ENCODE peak calls at places on chromosomes 12 and 14, in eight cellular contexts. N, J, P, O, L, R, I and Y are unnamed samples.

GRCh38 chr12:106006940-106007339 is 131.8 kb downstream of the NUAK1 start:
- DNase-seq in N (no peak), J (no peak), P (no peak), O (no peak), L (no peak), R (no peak), I (no peak), Y (no peak)

GRCh38 chr12:15978431-15978950 is 67.4 kb downstream of the DERA start:
- DNase-seq in N (peak; percentile 53), J (no peak), P (no peak), O (no peak), L (no peak), R (no peak), I (no peak), Y (no peak)

GRCh38 chr14:49417790-49418189 is 168.4 kb downstream of the RPS29 start:
- DNase-seq in N (no peak), J (no peak), P (no peak), O (no peak), L (no peak), R (no peak), I (no peak), Y (no peak)

GRCh38 chr12:93273834-93274705 is 103.7 kb upstream of the NUDT4 start:
- DNase-seq in N (peak; percentile 31), J (no peak), P (no peak), O (no peak), L (no peak), R (no peak), I (no peak), Y (no peak)

GRCh38 chr12:1523558-1524050 is 70.8 kb downstream of the FBXL14 start:
- DNase-seq in N (no peak), J (no peak), P (peak; percentile 34), O (no peak), L (no peak), R (no peak), I (no peak), Y (no peak)

GRCh38 chr12:69987453-69988102 is 162.6 kb downstream of the MYRFL start:
- DNase-seq in N (peak; percentile 89), J (no peak), P (no peak), O (no peak), L (no peak), R (peak; percentile 5), I (peak; percentile 31), Y (no peak)

GRCh38 chr12:113437729-113438100 is 15.5 kb downstream of the SDSL start:
- DNase-seq in N (no peak), J (no peak), P (no peak), O (no peak), L (no peak), R (no peak), I (no peak), Y (no peak)

GRCh38 chr12:13764748-13765147 is 216.7 kb downstream of the GRIN2B start:
- DNase-seq in N (no peak), J (no peak), P (no peak), O (no peak), L (no peak), R (no peak), I (no peak), Y (no peak)

GRCh38 chr12:69988601-69989194 is 163.7 kb downstream of the MYRFL start:
- DNase-seq in N (peak; percentile 25), J (no peak), P (no peak), O (no peak), L (no peak), R (no peak), I (no peak), Y (no peak)

GRCh38 chr12:113259499-113259953 is 38.3 kb downstream of the TPCN1 start:
- DNase-seq in N (peak; percentile 62), J (peak; percentile 63), P (no peak), O (peak; percentile 97), L (no peak), R (no peak), I (peak; percentile 88), Y (peak; percentile 84)

GRCh38 chr14:58078471-58078870 is 73.5 kb downstream of the ARMH4 start:
- DNase-seq in N (no peak), J (no peak), P (no peak), O (no peak), L (no peak), R (no peak), I (no peak), Y (no peak)

GRCh38 chr14:99755629-99756603 is 37.3 kb upstream of the EML1 start:
- DNase-seq in N (peak; percentile 93), J (peak; percentile 66), P (peak; percentile 74), O (peak; percentile 93), L (no peak), R (no peak), I (peak; percentile 92), Y (peak; percentile 95)

GRCh38 chr12:120835304-120835612 is 68.9 kb downstream of the SPPL3 start:
- DNase-seq in N (no peak), J (no peak), P (no peak), O (no peak), L (no peak), R (no peak), I (no peak), Y (no peak)

GRCh38 chr14:99775351-99775750 is 17.9 kb upstream of the EML1 start:
- DNase-seq in N (no peak), J (no peak), P (no peak), O (no peak), L (no peak), R (no peak), I (no peak), Y (no peak)

GRCh38 chr12:109739747-109740693 is 26.4 kb downstream of the FAM222A start:
- DNase-seq in N (no peak), J (peak; percentile 39), P (peak; percentile 47), O (peak; percentile 39), L (no peak), R (no peak), I (peak; percentile 10), Y (peak; percentile 26)

GRCh38 chr12:124565071-124565491 is 2.3 kb downstream of the NCOR2 start:
- DNase-seq in N (no peak), J (no peak), P (no peak), O (peak; percentile 56), L (no peak), R (no peak), I (no peak), Y (peak; percentile 73)

GRCh38 chr12:124563401-124563800 is 4.0 kb downstream of the NCOR2 start:
- DNase-seq in N (no peak), J (no peak), P (no peak), O (no peak), L (no peak), R (no peak), I (no peak), Y (peak; percentile 76)

GRCh38 chr12:124564232-124564958 is 3.0 kb downstream of the NCOR2 start:
- DNase-seq in N (no peak), J (no peak), P (no peak), O (no peak), L (no peak), R (no peak), I (no peak), Y (no peak)

GRCh38 chr12:124562796-124563181 is 4.6 kb downstream of the NCOR2 start:
- DNase-seq in N (no peak), J (no peak), P (no peak), O (no peak), L (no peak), R (no peak), I (no peak), Y (no peak)

GRCh38 chr12:124563809-124564208 is 3.6 kb downstream of the NCOR2 start:
- DNase-seq in N (no peak), J (no peak), P (no peak), O (no peak), L (no peak), R (no peak), I (no peak), Y (no peak)
- H3K4me1 ChIP-seq in N (peaks cover 20% of the 10 kb centered on the region), J (peaks cover 70% of the 10 kb centered on the region), P (peaks cover 53% of the 10 kb centered on the region), O (peaks cover 50% of the 10 kb centered on the region), L (peaks cover 54% of the 10 kb centered on the region), R (peaks cover 16% of the 10 kb centered on the region), I (peaks cover 63% of the 10 kb centered on the region), Y (no peaks in the 10 kb centered on the region)

DNA sequence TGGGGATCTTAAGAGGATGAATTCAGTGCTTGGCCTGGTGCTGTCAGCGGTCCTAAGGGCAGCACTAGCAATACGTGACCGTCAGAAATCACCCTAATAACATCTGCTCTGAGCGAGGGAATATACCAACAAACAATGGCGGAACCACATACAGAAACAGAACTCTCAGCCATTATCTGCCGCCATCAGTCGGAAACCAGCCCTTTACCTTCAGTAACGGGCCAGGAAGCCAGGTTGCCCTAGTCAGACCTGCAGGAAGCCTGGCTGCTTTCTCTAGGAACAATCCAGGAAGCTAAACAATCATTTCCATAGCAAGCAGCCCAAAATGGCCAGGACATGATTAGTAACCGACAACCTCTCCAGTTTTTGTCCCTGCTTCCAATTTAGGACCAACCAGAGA is 5.6 kb downstream of the CDCA4 start:
- DNase-seq in N (no peak), J (no peak), P (no peak), O (no peak), L (no peak), R (no peak), I (no peak), Y (no peak)
- H3K4me1 ChIP-seq in N (peaks cover 7% of the 10 kb centered on the region), J (peaks cover 17% of the 10 kb centered on the region), P (peaks cover 16% of the 10 kb centered on the region), O (no peaks in the 10 kb centered on the region), L (peaks cover 65% of the 10 kb centered on the region), R (no peaks in the 10 kb centered on the region), I (peaks cover 34% of the 10 kb centered on the region), Y (no peaks in the 10 kb centered on the region)

GRCh38 chr12:50241178-50241577 is 42.1 kb downstream of the LIMA1 start:
- DNase-seq in N (peak; percentile 76), J (no peak), P (no peak), O (no peak), L (no peak), R (no peak), I (no peak), Y (no peak)

GRCh38 chr12:50240096-50240791 is 43.1 kb downstream of the LIMA1 start:
- DNase-seq in N (no peak), J (no peak), P (no peak), O (no peak), L (no peak), R (no peak), I (no peak), Y (no peak)

GRCh38 chr12:50240792-50241114 is 42.6 kb downstream of the LIMA1 start:
- DNase-seq in N (no peak), J (no peak), P (no peak), O (no peak), L (no peak), R (no peak), I (no peak), Y (no peak)

GRCh38 chr12:50243507-50243906 is 39.8 kb downstream of the LIMA1 start:
- DNase-seq in N (no peak), J (no peak), P (no peak), O (no peak), L (no peak), R (no peak), I (no peak), Y (no peak)

DNA sequence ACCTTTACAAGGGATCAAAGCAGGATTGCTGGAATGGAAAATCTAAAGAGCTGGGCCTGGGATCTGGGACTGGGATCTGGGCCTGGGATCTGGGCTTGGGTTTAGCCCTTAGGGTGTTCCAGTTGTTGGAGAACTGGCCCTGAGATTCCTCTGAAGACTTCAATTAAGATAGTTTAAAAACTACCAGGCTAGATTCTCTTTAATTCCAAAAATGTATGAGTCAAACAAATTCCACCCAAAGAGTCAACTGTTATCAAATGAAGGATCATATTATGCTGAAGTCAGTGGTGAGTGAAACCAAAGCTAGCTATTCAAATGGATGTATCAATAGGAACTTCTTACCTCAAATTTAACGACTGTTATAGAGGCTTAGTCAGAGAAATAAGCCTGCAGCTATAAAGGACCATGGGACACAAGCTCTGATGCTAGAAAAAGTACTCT is 40.5 kb downstream of the LIMA1 start:
- DNase-seq in N (no peak), J (no peak), P (no peak), O (no peak), L (no peak), R (no peak), I (no peak), Y (no peak)
- H3K4me1 ChIP-seq in N (peaks cover 36% of the 10 kb centered on the region), J (peaks cover 54% of the 10 kb centered on the region), P (peaks cover 42% of the 10 kb centered on the region), O (peaks cover 56% of the 10 kb centered on the region), L (peaks cover 34% of the 10 kb centered on the region), R (no peaks in the 10 kb centered on the region), I (peaks cover 74% of the 10 kb centered on the region), Y (peaks cover 4% of the 10 kb centered on the region)

GRCh38 chr12:124503305-124503704 is 64.1 kb downstream of the NCOR2 start:
- DNase-seq in N (no peak), J (no peak), P (no peak), O (no peak), L (no peak), R (no peak), I (no peak), Y (no peak)
- H3K4me1 ChIP-seq in N (peaks cover 33% of the 10 kb centered on the region), J (peaks cover 89% of the 10 kb centered on the region), P (peaks cover 55% of the 10 kb centered on the region), O (peaks cover 86% of the 10 kb centered on the region), L (peaks cover 52% of the 10 kb centered on the region), R (peaks cover 44% of the 10 kb centered on the region), I (peaks cover 67% of the 10 kb centered on the region), Y (no peaks in the 10 kb centered on the region)